ENCODE peak calls at places on chromosomes 5 and 9, in five cellular contexts. H is RWPE2; O is stimulated activated CD4-positive, alpha-beta T cell treated with anti-CD3 and anti-CD28 coated beads, TNF-alpha, amount 100 ng/mL, for 24 hours; D is T-helper 1 cell; Q is LoVo. U is an unnamed sample.
A peak's percentile ranks its signal among the peaks of the same experiment; 100 is the strongest.

GRCh38 chr5:141040763-141041426 is 10.3 kb upstream of the PCDHB1 start:
- DNase-seq in H (peak; percentile 97), O (peak; percentile 45), D (peak; percentile 13), Q (peak; percentile 82), U (peak; percentile 98)

GRCh38 chr9:137412431-137412830 is 10.5 kb downstream of the EXD3 start:
- DNase-seq in H (no peak), O (no peak), D (no peak), Q (no peak), U (no peak)

GRCh38 chr5:171580506-171581265 is 161.2 kb downstream of the FGF18 start:
- DNase-seq in H (no peak), O (no peak), D (no peak), Q (no peak), U (no peak)

GRCh38 chr5:179817071-179817840 is 3.4 kb upstream of the SQSTM1 start:
- DNase-seq in H (peak; percentile 74), O (no peak), D (no peak), Q (no peak), U (no peak)

GRCh38 chr9:129225815-129226214 is 47.8 kb upstream of the IER5L start:
- DNase-seq in H (peak; percentile 86), O (no peak), D (no peak), Q (peak; percentile 43), U (peak; percentile 64)

GRCh38 chr9:38226491-38226951 is 157.5 kb upstream of the SHB start:
- DNase-seq in H (no peak), O (no peak), D (no peak), Q (no peak), U (peak; percentile 1)

GRCh38 chr5:112491257-112491656 is 72.2 kb upstream of the EPB41L4A start:
- DNase-seq in H (no peak), O (no peak), D (no peak), Q (no peak), U (peak; percentile 24)

GRCh38 chr5:119397518-119398380 is 41.9 kb downstream of the TNFAIP8 start:
- DNase-seq in H (no peak), O (no peak), D (no peak), Q (no peak), U (no peak)

GRCh38 chr9:20620658-20621552 is 1.4 kb downstream of the MLLT3 start:
- DNase-seq in H (no peak), O (peak; percentile 29), D (peak; percentile 26), Q (no peak), U (peak; percentile 10)

GRCh38 chr9:120477534-120478001 is 102.4 kb downstream of the CDK5RAP2 start:
- DNase-seq in H (no peak), O (no peak), D (no peak), Q (peak; percentile 25), U (peak; percentile 45)

GRCh38 chr5:37174928-37175327 is 74.2 kb downstream of the CPLANE1 start:
- DNase-seq in H (no peak), O (no peak), D (no peak), Q (no peak), U (no peak)